ENCODE peak calls at places on chromosome 1, in nine cellular contexts. Z, N, L, F, D, S, H, A and X are unnamed samples.

GRCh38 chr1:56200446-56200845 is 378.9 kb downstream of the PLPP3 start:
- DNase-seq in Z (no peak), N (no peak), L (no peak), F (no peak), D (no peak), S (peak; percentile 55), H (no peak), A (peak; percentile 45), X (no peak)

GRCh38 chr1:208161005-208161404 is 83.2 kb downstream of the PLXNA2 start:
- DNase-seq in Z (no peak), N (no peak), L (no peak), F (no peak), D (peak; percentile 9), S (no peak), H (no peak), A (no peak), X (no peak)

GRCh38 chr1:91124989-91125417 is 103.2 kb upstream of the ZNF644 start:
- DNase-seq in Z (no peak), N (no peak), L (no peak), F (no peak), D (no peak), S (no peak), H (no peak), A (no peak), X (no peak)

GRCh38 chr1:108199231-108199657 is 899 bp downstream of the SLC25A24 start:
- DNase-seq in Z (peak; percentile 48), N (peak; percentile 19), L (peak; percentile 25), F (no peak), D (no peak), S (no peak), H (no peak), A (no peak), X (no peak)

GRCh38 chr1:82978461-82979324 is 1020.2 kb downstream of the TTLL7 start:
- DNase-seq in Z (no peak), N (peak; percentile 37), L (no peak), F (no peak), D (no peak), S (no peak), H (no peak), A (no peak), X (no peak)

GRCh38 chr1:6517435-6517851 is 26.0 kb upstream of the PLEKHG5 start:
- DNase-seq in Z (no peak), N (no peak), L (no peak), F (no peak), D (no peak), S (no peak), H (no peak), A (no peak), X (peak; percentile 54)

GRCh38 chr1:226603030-226603960 is 54.7 kb downstream of the STUM start:
- DNase-seq in Z (peak; percentile 72), N (no peak), L (no peak), F (peak; percentile 72), D (peak; percentile 83), S (peak; percentile 62), H (peak; percentile 59), A (no peak), X (peak; percentile 65)

GRCh38 chr1:154712166-154712838 is 104.3 kb upstream of the ADAR start:
- DNase-seq in Z (no peak), N (no peak), L (no peak), F (no peak), D (no peak), S (no peak), H (no peak), A (no peak), X (no peak)

GRCh38 chr1:181159451-181160151 is 71.1 kb downstream of the IER5 start:
- DNase-seq in Z (no peak), N (no peak), L (no peak), F (peak; percentile 29), D (peak; percentile 37), S (no peak), H (no peak), A (no peak), X (no peak)

GRCh38 chr1:147627435-147628110 is 42.8 kb downstream of the ACP6 start:
- DNase-seq in Z (peak; percentile 55), N (no peak), L (peak; percentile 60), F (peak; percentile 43), D (no peak), S (no peak), H (peak; percentile 66), A (peak; percentile 59), X (no peak)

GRCh38 chr1:6330410-6330827 is 63.1 kb downstream of the ACOT7 start:
- DNase-seq in Z (peak; percentile 86), N (no peak), L (no peak), F (peak; percentile 39), D (no peak), S (no peak), H (no peak), A (no peak), X (no peak)

GRCh38 chr1:44500181-44501021 is 95.3 kb downstream of the RNF220 start:
- DNase-seq in Z (peak; percentile 23), N (no peak), L (peak; percentile 55), F (no peak), D (no peak), S (no peak), H (peak; percentile 13), A (peak; percentile 78), X (no peak)
- TF ChIP-seq CTCF in Z (peak; percentile 30), N (peak; percentile 32), L (no peak), F (peak; percentile 36), D (no peak), S (no peak), H (no peak), A (no peak), X (peak; percentile 71)

GRCh38 chr1:240008298-240008697 is 83.4 kb upstream of the FMN2 start:
- DNase-seq in Z (no peak), N (no peak), L (no peak), F (no peak), D (no peak), S (no peak), H (no peak), A (no peak), X (no peak)
- TF ChIP-seq CTCF in Z (no peak), N (no peak), L (no peak), F (no peak), D (no peak), S (no peak), H (no peak), A (no peak), X (no peak)

DNA sequence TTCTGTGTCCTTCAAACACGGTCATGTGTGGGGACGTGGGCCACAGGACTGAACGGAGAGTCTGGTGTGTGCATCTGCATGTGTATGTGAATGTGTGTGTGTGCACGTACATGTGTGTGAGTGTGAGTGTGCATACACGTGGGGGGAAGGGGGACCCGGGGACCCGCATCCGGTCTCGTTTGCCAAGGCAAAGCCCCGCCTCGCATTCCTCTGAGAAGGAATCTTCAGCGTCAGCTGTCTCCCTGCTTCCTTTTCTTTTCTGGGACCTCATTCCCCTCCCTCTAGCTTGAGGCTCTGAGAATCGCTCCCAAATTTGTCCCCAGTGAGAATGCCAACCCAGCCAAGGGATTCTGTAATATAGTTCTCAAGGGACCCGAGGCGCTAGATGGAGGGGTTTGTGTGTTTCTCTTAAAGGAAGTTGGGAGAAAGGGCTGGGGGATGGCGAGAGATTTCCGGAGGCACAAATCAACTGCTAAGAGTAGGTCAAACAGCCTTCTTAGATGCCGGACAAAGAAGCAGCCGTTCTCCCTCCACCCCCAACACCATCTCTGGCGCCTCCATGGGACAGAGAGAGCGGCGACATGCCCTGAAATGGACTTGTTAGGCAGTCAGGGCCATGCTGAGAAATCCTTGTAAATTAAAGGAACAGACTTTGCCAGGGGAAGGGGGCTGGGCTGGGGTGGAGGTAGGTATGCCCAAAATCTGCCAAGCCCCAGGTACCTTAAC is 6.6 kb downstream of the IFFO2 start:
- DNase-seq in Z (peak; percentile 61), N (no peak), L (peak; percentile 24), F (peak; percentile 50), D (peak; percentile 84), S (no peak), H (no peak), A (peak; percentile 46), X (no peak)
- TF ChIP-seq CTCF in Z (peak; percentile 24), N (peak; percentile 18), L (no peak), F (no peak), D (no peak), S (no peak), H (no peak), A (peak; percentile 5), X (peak; percentile 67)

GRCh38 chr1:12407050-12407961 is 177.5 kb downstream of the VPS13D start:
- DNase-seq in Z (peak; percentile 80), N (no peak), L (no peak), F (no peak), D (no peak), S (no peak), H (peak; percentile 50), A (no peak), X (no peak)
- TF ChIP-seq CTCF in Z (peak; percentile 49), N (peak; percentile 20), L (no peak), F (peak; percentile 47), D (no peak), S (peak; percentile 44), H (peak; percentile 28), A (no peak), X (peak; percentile 79)

GRCh38 chr1:118151312-118151937 is 33.6 kb downstream of the SPAG17 start:
- DNase-seq in Z (peak; percentile 75), N (peak; percentile 19), L (peak; percentile 70), F (peak; percentile 22), D (no peak), S (no peak), H (peak; percentile 78), A (peak; percentile 58), X (no peak)

GRCh38 chr1:118157506-118157905 is 27.5 kb downstream of the SPAG17 start:
- DNase-seq in Z (no peak), N (no peak), L (no peak), F (no peak), D (no peak), S (no peak), H (no peak), A (no peak), X (no peak)

GRCh38 chr1:118155106-118155505 is 29.9 kb downstream of the SPAG17 start:
- DNase-seq in Z (no peak), N (no peak), L (no peak), F (no peak), D (no peak), S (no peak), H (no peak), A (no peak), X (no peak)

GRCh38 chr1:118158918-118159317 is 26.1 kb downstream of the SPAG17 start:
- DNase-seq in Z (peak; percentile 26), N (peak; percentile 67), L (no peak), F (no peak), D (no peak), S (no peak), H (no peak), A (no peak), X (no peak)

DNA sequence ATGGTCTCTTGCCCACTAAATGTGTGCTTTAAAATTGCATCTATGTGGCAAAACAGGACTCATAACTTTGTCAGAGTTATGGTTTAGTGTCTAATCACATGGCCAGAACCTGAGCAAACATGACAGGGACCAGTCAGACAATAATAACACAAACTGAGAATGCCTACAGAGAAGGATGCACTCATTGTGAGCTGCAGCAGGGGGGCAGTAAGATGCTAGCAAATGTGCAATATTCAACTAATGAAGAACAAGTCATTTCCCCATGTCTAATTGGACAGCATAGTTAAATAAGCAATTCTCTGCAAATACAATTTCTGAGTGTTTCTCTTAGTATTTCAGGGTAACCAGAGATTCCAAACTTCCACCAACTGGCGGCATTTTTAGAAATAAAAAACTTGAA is 30.8 kb downstream of the SPAG17 start:
- DNase-seq in Z (peak; percentile 15), N (no peak), L (no peak), F (no peak), D (no peak), S (no peak), H (no peak), A (no peak), X (no peak)
- TF ChIP-seq CTCF in Z (peak; percentile 48), N (peak; percentile 60), L (no peak), F (no peak), D (no peak), S (no peak), H (no peak), A (no peak), X (peak; percentile 79)

GRCh38 chr1:163820748-163821147 is 499.0 kb downstream of the NUF2 start:
- DNase-seq in Z (peak; percentile 37), N (no peak), L (no peak), F (no peak), D (no peak), S (no peak), H (no peak), A (no peak), X (no peak)
- TF ChIP-seq CTCF in Z (peak; percentile 25), N (no peak), L (no peak), F (peak; percentile 19), D (no peak), S (no peak), H (peak; percentile 9), A (peak; percentile 22), X (peak; percentile 76)